ENCODE peak calls at places on chromosome 18, in six cellular contexts. One of them, this sample, is unnamed.

GRCh38 chr18:44637210-44638051 is 43.3 kb upstream of the SETBP1 start:
- DNase-seq in GM06990: peak
- DNase-seq in A549: peak
- DNase-seq in HFF-Myc: no peak
- DNase-seq in fibroblast of lung: no peak
- DNase-seq in AG04450: no peak
- DNase-seq in this sample: peak

GRCh38 chr18:3451989-3452749 is 2.2 kb downstream of the TGIF1 start:
- DNase-seq in GM06990: no peak
- DNase-seq in fibroblast of lung: peak
- DNase-seq in AG04450: no peak
- DNase-seq in A549: no peak
- DNase-seq in HFF-Myc: no peak
- DNase-seq in this sample: no peak

GRCh38 chr18:23131693-23132319 is 3.5 kb upstream of the CABLES1 start:
- DNase-seq in A549: peak
- DNase-seq in HFF-Myc: peak
- DNase-seq in AG04450: peak
- DNase-seq in GM06990: no peak
- DNase-seq in fibroblast of lung: peak
- DNase-seq in this sample: no peak

GRCh38 chr18:22465859-22466602 is 48.3 kb upstream of the CTAGE1 start:
- DNase-seq in HFF-Myc: peak
- DNase-seq in A549: peak
- DNase-seq in GM06990: no peak
- DNase-seq in AG04450: peak
- DNase-seq in fibroblast of lung: peak
- DNase-seq in this sample: peak

GRCh38 chr18:10315542-10315941 is 138.9 kb upstream of the APCDD1 start:
- DNase-seq in AG04450: no peak
- DNase-seq in HFF-Myc: no peak
- DNase-seq in GM06990: no peak
- DNase-seq in A549: no peak
- DNase-seq in fibroblast of lung: no peak
- DNase-seq in this sample: no peak

GRCh38 chr18:34031810-34032209 is 192.9 kb downstream of the NOL4 start:
- DNase-seq in AG04450: no peak
- DNase-seq in HFF-Myc: no peak
- DNase-seq in fibroblast of lung: no peak
- DNase-seq in GM06990: no peak
- DNase-seq in A549: no peak
- DNase-seq in this sample: no peak

GRCh38 chr18:55998071-55998522 is 410.1 kb upstream of the TCF4 start:
- DNase-seq in AG04450: no peak
- DNase-seq in fibroblast of lung: peak
- DNase-seq in GM06990: no peak
- DNase-seq in A549: no peak
- DNase-seq in HFF-Myc: no peak
- DNase-seq in this sample: peak

GRCh38 chr18:7133181-7133580 is 15.6 kb upstream of the LAMA1 start:
- DNase-seq in AG04450: no peak
- DNase-seq in GM06990: no peak
- DNase-seq in A549: no peak
- DNase-seq in fibroblast of lung: peak
- DNase-seq in HFF-Myc: no peak
- DNase-seq in this sample: peak

GRCh38 chr18:22637787-22638186 is 220.1 kb upstream of the CTAGE1 start:
- DNase-seq in HFF-Myc: peak
- DNase-seq in GM06990: no peak
- DNase-seq in A549: peak
- DNase-seq in fibroblast of lung: peak
- DNase-seq in AG04450: peak
- DNase-seq in this sample: no peak

GRCh38 chr18:9612215-9612830 is 2.0 kb downstream of the PPP4R1 start:
- DNase-seq in fibroblast of lung: peak
- DNase-seq in AG04450: no peak
- DNase-seq in HFF-Myc: no peak
- DNase-seq in GM06990: no peak
- DNase-seq in A549: peak
- DNase-seq in this sample: no peak

GRCh38 chr18:58056159-58056558 is 12.1 kb downstream of the NEDD4L start:
- DNase-seq in fibroblast of lung: no peak
- DNase-seq in HFF-Myc: no peak
- DNase-seq in GM06990: no peak
- DNase-seq in AG04450: no peak
- DNase-seq in A549: no peak
- DNase-seq in this sample: no peak

GRCh38 chr18:70190529-70190928 is 15.0 kb downstream of the RTTN start:
- DNase-seq in A549: no peak
- DNase-seq in fibroblast of lung: no peak
- DNase-seq in GM06990: no peak
- DNase-seq in AG04450: no peak
- DNase-seq in HFF-Myc: no peak
- DNase-seq in this sample: no peak

GRCh38 chr18:22613788-22614187 is 196.1 kb upstream of the CTAGE1 start:
- DNase-seq in A549: no peak
- DNase-seq in GM06990: no peak
- DNase-seq in AG04450: no peak
- DNase-seq in HFF-Myc: no peak
- DNase-seq in fibroblast of lung: no peak
- DNase-seq in this sample: no peak

GRCh38 chr18:70523035-70523797 is 234.4 kb downstream of the SOCS6 start:
- DNase-seq in GM06990: no peak
- DNase-seq in HFF-Myc: no peak
- DNase-seq in AG04450: no peak
- DNase-seq in A549: no peak
- DNase-seq in fibroblast of lung: no peak
- DNase-seq in this sample: no peak

GRCh38 chr18:63040788-63041410 is 278.7 kb downstream of the BCL2 start:
- DNase-seq in A549: no peak
- DNase-seq in HFF-Myc: no peak
- DNase-seq in AG04450: no peak
- DNase-seq in fibroblast of lung: no peak
- DNase-seq in GM06990: peak
- DNase-seq in this sample: no peak

GRCh38 chr18:46335551-46336059 is 231.4 kb downstream of the HAUS1 start:
- DNase-seq in AG04450: no peak
- DNase-seq in A549: no peak
- DNase-seq in fibroblast of lung: no peak
- DNase-seq in GM06990: no peak
- DNase-seq in HFF-Myc: no peak
- DNase-seq in this sample: no peak

GRCh38 chr18:3857544-3857943 is 407.6 kb downstream of the TGIF1 start:
- DNase-seq in HFF-Myc: peak
- DNase-seq in A549: no peak
- DNase-seq in GM06990: no peak
- DNase-seq in fibroblast of lung: no peak
- DNase-seq in AG04450: no peak
- DNase-seq in this sample: no peak

GRCh38 chr18:32770181-32770650 is 2.6 kb downstream of the KLHL14 start:
- DNase-seq in HFF-Myc: no peak
- DNase-seq in fibroblast of lung: no peak
- DNase-seq in GM06990: no peak
- DNase-seq in A549: no peak
- DNase-seq in AG04450: no peak
- DNase-seq in this sample: no peak

GRCh38 chr18:55665506-55665905 is 77.5 kb upstream of the TCF4 start:
- DNase-seq in fibroblast of lung: no peak
- DNase-seq in HFF-Myc: no peak
- DNase-seq in AG04450: no peak
- DNase-seq in GM06990: no peak
- DNase-seq in A549: no peak
- DNase-seq in this sample: no peak

GRCh38 chr18:33802955-33803354 is 224.9 kb downstream of the ASXL3 start:
- DNase-seq in A549: no peak
- DNase-seq in GM06990: no peak
- DNase-seq in HFF-Myc: no peak
- DNase-seq in AG04450: no peak
- DNase-seq in fibroblast of lung: no peak
- DNase-seq in this sample: no peak

GRCh38 chr18:60452424-60452823 is 79.8 kb upstream of the MC4R start:
- DNase-seq in fibroblast of lung: peak
- DNase-seq in GM06990: no peak
- DNase-seq in A549: no peak
- DNase-seq in AG04450: no peak
- DNase-seq in HFF-Myc: no peak
- DNase-seq in this sample: peak

GRCh38 chr18:12630136-12630535 is 27.8 kb downstream of the SPIRE1 start:
- DNase-seq in HFF-Myc: no peak
- DNase-seq in GM06990: no peak
- DNase-seq in AG04450: no peak
- DNase-seq in A549: no peak
- DNase-seq in fibroblast of lung: peak
- DNase-seq in this sample: no peak

DNA sequence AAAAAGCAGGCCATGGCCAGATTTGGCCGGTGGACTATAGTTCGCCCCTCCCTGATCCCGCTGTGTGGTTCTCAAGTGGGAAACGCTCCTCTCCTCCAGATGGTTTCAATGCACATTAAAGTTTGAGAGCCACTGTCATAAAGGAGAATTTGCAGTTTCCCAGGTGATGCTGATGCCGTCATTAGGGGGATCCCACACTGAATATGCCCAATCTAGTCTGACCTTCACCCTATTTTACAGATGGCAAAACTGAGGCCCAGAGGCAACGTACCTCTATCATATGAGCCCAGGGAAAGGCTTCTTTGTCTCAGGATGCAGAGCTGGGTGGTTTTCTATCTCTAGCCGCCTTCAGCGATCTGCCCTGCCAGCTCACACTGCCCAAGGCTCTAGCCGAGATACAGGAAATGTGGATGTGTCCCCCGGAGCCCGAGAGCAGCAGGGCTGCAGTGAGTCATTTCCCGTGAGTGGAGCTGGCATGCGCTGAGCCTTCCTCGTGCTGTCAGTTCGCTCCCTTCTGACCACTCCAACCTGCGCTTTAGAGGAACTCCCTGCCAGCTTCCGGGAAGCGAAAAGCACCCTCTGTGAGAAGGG is 116.2 kb downstream of the SMAD7 start:
- DNase-seq in fibroblast of lung: peak
- DNase-seq in AG04450: peak
- DNase-seq in GM06990: peak
- DNase-seq in A549: peak
- DNase-seq in HFF-Myc: peak
- DNase-seq in this sample: peak
- H3K4me3 ChIP-seq in fibroblast of lung: no peak
- H3K4me3 ChIP-seq in AG04450: peak
- H3K4me3 ChIP-seq in GM06990: peak
- H3K4me3 ChIP-seq in A549: peak
- H3K4me3 ChIP-seq in HFF-Myc: no peak
- H3K4me3 ChIP-seq in this sample: no peak

DNA sequence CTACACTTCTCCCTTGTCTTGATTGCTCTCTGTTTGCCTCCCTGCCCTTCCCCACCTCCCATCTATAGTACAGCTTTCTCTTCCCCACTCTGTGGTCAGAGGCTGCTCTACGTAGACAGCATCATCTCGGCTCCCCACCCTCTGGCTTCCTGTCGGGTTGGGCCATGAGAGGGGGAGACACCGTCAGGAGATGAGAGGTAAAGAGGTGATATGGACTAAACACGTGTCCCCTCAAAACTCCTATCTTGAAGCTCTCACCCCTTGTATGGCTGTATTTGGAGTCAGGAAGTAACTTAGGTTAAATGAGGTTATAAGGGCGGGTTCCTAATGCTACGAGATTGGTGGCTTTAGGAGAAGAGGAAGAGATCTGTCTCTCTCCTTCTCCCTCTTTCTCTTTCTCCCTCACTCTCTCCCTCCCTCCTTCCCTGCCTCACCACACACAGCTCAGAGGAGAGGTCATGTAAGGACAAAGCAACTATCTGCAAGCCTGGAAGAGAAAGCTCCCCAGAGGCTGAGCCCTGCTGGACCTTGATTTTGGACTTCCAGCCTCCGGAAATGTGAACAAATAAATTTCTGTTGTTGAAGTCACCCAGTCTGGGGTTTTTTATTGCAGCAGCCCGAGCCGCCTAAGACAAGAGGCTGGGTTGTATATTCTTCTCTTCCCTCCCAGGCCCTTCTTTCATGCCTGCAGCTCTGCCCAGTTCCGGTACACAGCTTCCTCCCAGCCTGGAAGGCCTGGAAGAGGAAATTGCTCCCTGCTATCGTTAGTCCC is 138.1 kb downstream of the AKAIN1 start:
- DNase-seq in AG04450: no peak
- DNase-seq in GM06990: peak
- DNase-seq in A549: no peak
- DNase-seq in fibroblast of lung: no peak
- DNase-seq in HFF-Myc: no peak
- DNase-seq in this sample: no peak
- H3K4me3 ChIP-seq in AG04450: no peak
- H3K4me3 ChIP-seq in GM06990: no peak
- H3K4me3 ChIP-seq in A549: no peak
- H3K4me3 ChIP-seq in fibroblast of lung: no peak
- H3K4me3 ChIP-seq in HFF-Myc: no peak
- H3K4me3 ChIP-seq in this sample: no peak

DNA sequence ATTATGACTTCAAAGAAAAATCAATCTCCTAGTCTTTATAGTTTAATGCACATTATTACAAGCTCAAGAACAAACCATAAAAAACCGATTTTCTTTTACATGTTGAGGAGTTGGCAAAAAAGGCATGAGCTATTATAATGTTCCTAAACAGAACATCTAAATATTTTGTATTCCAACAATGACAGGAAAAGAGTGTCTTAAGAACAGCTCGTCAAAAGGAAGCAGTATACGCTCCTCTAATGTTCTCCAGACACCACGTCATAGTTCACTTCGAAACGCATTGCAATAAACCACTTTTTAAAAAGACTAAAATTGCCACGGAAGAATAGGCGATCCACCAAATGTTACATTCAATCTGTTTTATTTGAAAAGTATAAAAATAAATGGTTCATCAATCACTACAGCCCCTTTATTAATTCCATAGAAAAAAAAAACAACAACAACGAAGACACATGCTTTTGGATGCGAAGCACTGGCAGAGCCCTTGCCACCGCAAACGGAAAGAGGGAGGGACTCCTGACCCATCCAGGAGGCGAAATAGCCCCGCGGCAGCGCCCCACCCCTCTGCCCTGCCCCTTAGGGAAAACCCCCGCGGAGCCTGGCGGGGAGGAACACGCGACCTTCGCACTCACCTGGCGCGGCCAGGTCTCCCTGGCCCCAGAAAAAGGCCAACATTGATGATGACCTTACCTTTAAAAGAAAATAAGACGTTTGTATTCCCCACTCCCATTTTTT is 45.8 kb downstream of the MBP start:
- DNase-seq in fibroblast of lung: peak
- DNase-seq in GM06990: no peak
- DNase-seq in A549: no peak
- DNase-seq in HFF-Myc: no peak
- DNase-seq in AG04450: no peak
- DNase-seq in this sample: no peak
- H3K4me3 ChIP-seq in fibroblast of lung: peak
- H3K4me3 ChIP-seq in GM06990: no peak
- H3K4me3 ChIP-seq in A549: no peak
- H3K4me3 ChIP-seq in HFF-Myc: peak
- H3K4me3 ChIP-seq in AG04450: peak
- H3K4me3 ChIP-seq in this sample: peak

DNA sequence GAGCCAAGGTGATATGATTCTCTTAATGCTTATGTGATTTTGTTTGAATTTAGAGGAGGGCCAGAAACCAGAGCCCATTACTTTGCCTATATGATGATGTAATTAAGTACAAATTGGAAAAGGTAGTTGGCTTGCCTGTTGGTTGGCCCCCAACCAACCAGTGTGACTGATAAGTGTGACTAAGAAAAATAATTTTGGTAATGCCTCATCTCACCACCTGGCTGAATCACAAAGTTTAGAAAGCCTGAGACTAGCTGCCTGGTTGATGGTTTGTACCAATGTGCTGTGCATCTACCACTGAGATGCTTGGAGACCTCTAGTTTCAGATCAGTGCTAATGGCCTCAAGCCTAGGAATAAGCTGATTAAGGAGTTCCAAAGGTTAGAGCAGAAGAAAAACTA is 338.7 kb downstream of the CDH2 start:
- DNase-seq in AG04450: no peak
- DNase-seq in A549: no peak
- DNase-seq in HFF-Myc: no peak
- DNase-seq in GM06990: no peak
- DNase-seq in fibroblast of lung: no peak
- DNase-seq in this sample: no peak
- H3K4me3 ChIP-seq in AG04450: no peak
- H3K4me3 ChIP-seq in A549: no peak
- H3K4me3 ChIP-seq in HFF-Myc: no peak
- H3K4me3 ChIP-seq in GM06990: no peak
- H3K4me3 ChIP-seq in fibroblast of lung: no peak
- H3K4me3 ChIP-seq in this sample: no peak

This sample was measured in retinal pigment epithelial cell.